ENCODE peak calls at places on chromosomes 7 and 10, in six cellular contexts. D is foreskin fibroblast, E is adipocyte, L is anterior cingulate cortex, C is T-helper 2 cell, B is AG04450. Z is an unnamed sample.
A peak's percentile ranks its signal among the peaks of the same experiment; 100 is the strongest.

GRCh38 chr7:143003393-143004051 is 23.4 kb downstream of the OR9A2 start:
- DNase-seq in D (peak; percentile 75), E (peak; percentile 75), L (no peak), C (peak; percentile 71), B (peak; percentile 7), Z (no peak)

GRCh38 chr7:69825031-69825681 is 226.9 kb downstream of the AUTS2 start:
- DNase-seq in D (no peak), E (peak; percentile 48), L (no peak), C (no peak), B (no peak), Z (no peak)

GRCh38 chr7:70082026-70082655 is 483.9 kb downstream of the AUTS2 start:
- DNase-seq in D (no peak), E (peak; percentile 92), L (no peak), C (no peak), B (no peak), Z (no peak)

GRCh38 chr10:123240250-123240649 is 86.0 kb downstream of the BUB3 start:
- DNase-seq in D (no peak), E (no peak), L (no peak), C (no peak), B (no peak), Z (no peak)

GRCh38 chr7:148809856-148810255 is 74.2 kb downstream of the EZH2 start:
- DNase-seq in D (peak; percentile 10), E (no peak), L (no peak), C (no peak), B (no peak), Z (no peak)

GRCh38 chr10:23174075-23174973 is 17.8 kb upstream of the PTF1A start:
- DNase-seq in D (no peak), E (no peak), L (no peak), C (no peak), B (no peak), Z (no peak)

GRCh38 chr10:60480865-60481563 is 91.3 kb upstream of the ANK3 start:
- DNase-seq in D (peak; percentile 94), E (peak; percentile 88), L (no peak), C (no peak), B (peak; percentile 42), Z (no peak)

GRCh38 chr10:91054325-91054724 is 133.4 kb upstream of the ANKRD1 start:
- DNase-seq in D (peak; percentile 73), E (peak; percentile 93), L (no peak), C (no peak), B (no peak), Z (no peak)

GRCh38 chr10:68397005-68397404 is 10.1 kb downstream of the RUFY2 start:
- DNase-seq in D (no peak), E (no peak), L (no peak), C (no peak), B (no peak), Z (no peak)

GRCh38 chr7:154412105-154412504 is 359.9 kb downstream of the DPP6 start:
- DNase-seq in D (no peak), E (no peak), L (no peak), C (no peak), B (no peak), Z (no peak)

GRCh38 chr10:122850705-122851640 is 5.3 kb upstream of the CUZD1 start:
- DNase-seq in D (peak; percentile 60), E (peak; percentile 54), L (no peak), C (no peak), B (no peak), Z (no peak)

GRCh38 chr7:128940494-128941322 is 3.0 kb downstream of the IRF5 start:
- DNase-seq in D (no peak), E (no peak), L (no peak), C (peak; percentile 42), B (no peak), Z (no peak)

GRCh38 chr7:130401531-130401930 is 21.2 kb downstream of the CPA1 start:
- DNase-seq in D (no peak), E (no peak), L (no peak), C (no peak), B (no peak), Z (no peak)

GRCh38 chr10:130493021-130493420 is 356.8 kb downstream of the GLRX3 start:
- DNase-seq in D (no peak), E (no peak), L (no peak), C (no peak), B (no peak), Z (no peak)

GRCh38 chr10:111560042-111560441 is 483.2 kb downstream of the ADRA2A start:
- DNase-seq in D (no peak), E (no peak), L (no peak), C (no peak), B (no peak), Z (no peak)

GRCh38 chr10:4034907-4035581 is 250.0 kb upstream of the KLF6 start:
- DNase-seq in D (peak; percentile 54), E (peak; percentile 69), L (no peak), C (peak; percentile 41), B (no peak), Z (no peak)

GRCh38 chr7:142120474-142121000 is 9.0 kb downstream of the MGAM2 start:
- DNase-seq in D (no peak), E (no peak), L (no peak), C (no peak), B (no peak), Z (no peak)

GRCh38 chr10:122128357-122128756 is 139.4 kb downstream of the TACC2 start:
- DNase-seq in D (no peak), E (peak; percentile 81), L (no peak), C (no peak), B (no peak), Z (no peak)